ENCODE peak calls at places on chromosomes 3 and 15, in four cellular contexts. W is cardiac muscle cell, B is mammary epithelial cell, M is endodermal cell. F is an unnamed sample.
A peak's percentile ranks its signal among the peaks of the same experiment; 100 is the strongest.

GRCh38 chr3:99823723-99824711 is 6.4 kb downstream of the CMSS1 start:
- DNase-seq in B (no peak), W (no peak), M (no peak), F (no peak)

GRCh38 chr3:64685800-64686445 is 1.9 kb downstream of the ADAMTS9 start:
- DNase-seq in B (peak; percentile 95), M (peak; percentile 96), W (peak; percentile 98), F (no peak)

GRCh38 chr3:124381565-124382333 is 348.5 kb upstream of the UMPS start:
- DNase-seq in M (no peak), W (no peak), B (peak; percentile 15), F (no peak)

GRCh38 chr3:186989429-186989828 is 59.1 kb downstream of the ST6GAL1 start:
- DNase-seq in W (no peak), B (no peak), M (no peak), F (no peak)

GRCh38 chr3:3069723-3070122 is 40.5 kb downstream of the IL5RA start:
- DNase-seq in M (no peak), B (no peak), W (no peak), F (no peak)

GRCh38 chr3:29099296-29099695 is 181.6 kb upstream of the RBMS3 start:
- DNase-seq in W (peak; percentile 62), B (no peak), M (no peak), F (no peak)

GRCh38 chr3:105944721-105945120 is 75.9 kb upstream of the CBLB start:
- DNase-seq in W (no peak), M (no peak), B (peak; percentile 94), F (no peak)

GRCh38 chr3:42843730-42844713 is 31.7 kb downstream of the CYP8B1 start:
- DNase-seq in B (no peak), W (peak; percentile 25), M (peak; percentile 60), F (no peak)

GRCh38 chr15:89513284-89513683 is 16.9 kb upstream of the RHCG start:
- DNase-seq in B (peak; percentile 91), W (no peak), M (no peak), F (no peak)

GRCh38 chr3:17011774-17012338 is 127.1 kb downstream of the PLCL2 start:
- DNase-seq in M (no peak), B (no peak), W (no peak), F (no peak)

GRCh38 chr3:127152676-127153505 is 40.0 kb upstream of the PRR23E start:
- DNase-seq in B (no peak), M (peak; percentile 28), W (no peak), F (no peak)

GRCh38 chr3:127149621-127150310 is 43.2 kb upstream of the PRR23E start:
- DNase-seq in B (no peak), W (no peak), M (peak; percentile 31), F (no peak)

GRCh38 chr3:127150915-127151564 is 41.9 kb upstream of the PRR23E start:
- DNase-seq in B (no peak), W (no peak), M (peak; percentile 24), F (no peak)

GRCh38 chr3:127153506-127153815 is 39.5 kb upstream of the PRR23E start:
- DNase-seq in B (no peak), W (no peak), M (no peak), F (no peak)

GRCh38 chr3:127151992-127152391 is 40.9 kb upstream of the PRR23E start:
- DNase-seq in M (no peak), W (no peak), B (peak; percentile 5), F (no peak)
- H3K4me3 ChIP-seq in M (no peak overlapping the region), W (no peak overlapping the region), B (no peak overlapping the region), F (no peak overlapping the region)

DNA sequence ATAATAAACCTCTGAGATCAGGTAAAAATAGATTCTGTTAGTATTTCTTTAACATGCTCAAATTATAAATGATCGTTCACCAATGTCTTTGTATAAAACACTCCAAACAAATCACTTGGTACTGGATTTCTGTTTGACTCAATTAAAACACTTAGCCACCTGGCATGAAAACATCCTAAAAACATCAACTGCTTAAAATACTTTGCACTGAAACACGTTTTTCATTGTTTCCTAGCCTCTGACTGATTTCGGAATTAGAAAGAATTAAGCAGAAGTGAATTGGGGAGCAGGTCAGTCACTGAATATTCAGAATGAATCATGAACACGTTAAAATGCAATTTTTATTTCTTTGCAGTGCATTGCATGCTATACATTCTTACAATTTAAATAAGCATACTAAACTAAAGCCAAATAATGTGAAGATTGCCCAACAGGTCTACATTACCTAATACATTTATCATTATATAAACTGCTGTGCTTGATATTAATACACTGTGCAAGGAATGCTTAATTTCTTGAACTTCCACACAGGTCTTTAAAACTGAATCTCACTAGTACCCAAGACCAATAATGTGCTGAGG is 1.6 kb downstream of the THRB start:
- DNase-seq in M (no peak), W (no peak), B (no peak), F (no peak)
- H3K4me3 ChIP-seq in M (no peak overlapping the region), W (no peak overlapping the region), B (peak overlapping the region; percentile 79), F (no peak overlapping the region)

DNA sequence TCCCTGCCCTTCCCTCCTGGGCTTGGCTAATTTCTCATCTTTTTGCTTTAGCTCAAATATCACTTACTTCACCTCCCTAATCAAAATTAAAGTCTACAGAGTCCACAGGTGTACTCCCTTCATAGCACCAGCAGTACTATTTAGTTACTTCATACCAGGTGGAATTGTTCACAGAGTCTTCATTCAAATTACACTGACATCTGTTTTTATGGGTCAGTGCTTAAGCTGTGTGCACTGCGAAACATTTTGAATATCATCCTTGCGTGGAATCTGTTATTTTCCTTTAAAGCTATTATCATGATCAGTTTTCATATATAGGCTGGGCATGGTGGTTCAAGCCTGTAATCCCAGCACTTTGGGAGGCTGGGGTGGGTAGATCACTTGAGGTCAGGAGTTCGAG is 2.7 kb upstream of the SERF2 start:
- DNase-seq in B (no peak), W (no peak), M (no peak), F (no peak)
- H3K4me3 ChIP-seq in B (no peak overlapping the region), W (no peak overlapping the region), M (no peak overlapping the region), F (no peak overlapping the region)

DNA sequence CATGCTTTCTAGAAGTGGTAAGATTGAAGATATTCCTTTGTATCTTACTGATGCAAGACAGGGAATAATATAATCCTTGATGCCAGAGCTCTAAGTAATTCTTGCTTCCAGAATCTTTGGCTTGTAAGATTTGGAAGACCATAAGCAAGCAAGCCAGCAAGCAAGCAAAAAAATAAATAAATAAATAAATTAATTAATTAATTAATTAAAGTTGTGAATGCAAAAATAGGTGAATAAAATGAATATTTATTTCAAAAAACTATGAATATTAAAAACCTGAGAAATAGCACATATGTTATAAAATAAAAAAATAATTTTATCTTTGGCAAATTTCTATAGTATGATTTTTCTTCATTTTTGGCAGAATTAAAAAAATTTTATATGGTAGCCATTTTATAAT is 750.2 kb upstream of the ARRDC4 start:
- DNase-seq in M (no peak), W (no peak), B (no peak), F (no peak)
- H3K4me3 ChIP-seq in M (no peak overlapping the region), W (no peak overlapping the region), B (no peak overlapping the region), F (no peak overlapping the region)

DNA sequence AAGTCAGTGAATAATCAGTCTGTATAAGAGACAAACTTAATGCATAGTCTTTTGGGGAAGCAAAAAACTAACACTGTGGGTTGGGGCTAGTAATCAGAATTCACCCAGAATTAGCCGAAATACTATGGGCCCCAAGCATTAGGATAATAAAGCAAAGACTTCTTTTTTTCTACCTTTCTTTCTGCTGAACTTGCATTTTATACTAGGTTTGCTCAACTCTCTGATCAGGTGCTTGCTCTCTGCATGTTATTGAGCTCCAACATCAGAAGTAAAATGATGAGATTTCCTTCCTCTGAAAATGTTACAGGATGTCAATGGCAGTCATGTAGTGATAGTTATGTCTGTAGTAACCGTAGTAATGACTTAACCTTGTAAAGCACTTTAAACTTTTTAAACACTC is 216.6 kb downstream of the KCNMB2 start:
- DNase-seq in W (no peak), B (no peak), M (no peak), F (no peak)
- H3K4me3 ChIP-seq in W (no peak overlapping the region), B (no peak overlapping the region), M (no peak overlapping the region), F (no peak overlapping the region)

GRCh38 chr3:150220791-150221190 is 187.3 kb upstream of the TSC22D2 start:
- DNase-seq in B (no peak), M (no peak), W (peak; percentile 41), F (no peak)
- H3K4me3 ChIP-seq in B (no peak overlapping the region), M (peak overlapping the region; percentile 37), W (peak overlapping the region; percentile 17), F (no peak overlapping the region)

GRCh38 chr3:37400355-37400754 is 226.0 kb upstream of the LRRFIP2 start:
- DNase-seq in W (no peak), B (no peak), M (no peak), F (no peak)
- H3K4me3 ChIP-seq in W (no peak overlapping the region), B (no peak overlapping the region), M (no peak overlapping the region), F (no peak overlapping the region)